ENCODE peak calls at places on chromosomes 1 and 21, in seven cellular contexts. W is sigmoid colon; H is thoracic aorta; N is naive thymus-derived CD4-positive, alpha-beta T cell; V is heart left ventricle; L is HepG2; P is CD4-positive, CD25-positive, alpha-beta regulatory T cell. E is an unnamed sample.

GRCh38 chr1:8412183-8412831 is 94.4 kb downstream of the SLC45A1 start:
- DNase-seq in W (peak; percentile 90), H (no peak), N (no peak), V (no peak), L (no peak), P (no peak), E (no peak)

GRCh38 chr1:27522860-27523665 is 33.1 kb upstream of the WASF2 start:
- DNase-seq in W (no peak), H (no peak), N (peak; percentile 66), V (no peak), L (peak; percentile 52), P (peak; percentile 46), E (no peak)

GRCh38 chr1:91732291-91732953 is 153.5 kb downstream of the TGFBR3 start:
- DNase-seq in W (peak; percentile 78), H (no peak), N (no peak), V (no peak), L (no peak), P (no peak), E (peak; percentile 8)

GRCh38 chr1:10788592-10789006 is 7.8 kb downstream of the CASZ1 start:
- DNase-seq in W (peak; percentile 82), H (no peak), N (no peak), V (peak; percentile 82), L (peak; percentile 33), P (no peak), E (no peak)

GRCh38 chr1:156808186-156809030 is 8.2 kb downstream of the SH2D2A start:
- DNase-seq in W (no peak), H (no peak), N (no peak), V (no peak), L (no peak), P (no peak), E (no peak)

GRCh38 chr1:5628416-5628815 is 363.8 kb downstream of the NPHP4 start:
- DNase-seq in W (no peak), H (no peak), N (no peak), V (no peak), L (no peak), P (no peak), E (no peak)

GRCh38 chr1:147651466-147651865 is 18.9 kb downstream of the ACP6 start:
- DNase-seq in W (no peak), H (no peak), N (no peak), V (no peak), L (no peak), P (no peak), E (no peak)

GRCh38 chr1:235307158-235308124 is 20.5 kb downstream of the ARID4B start:
- DNase-seq in W (no peak), H (no peak), N (no peak), V (no peak), L (no peak), P (no peak), E (no peak)

GRCh38 chr1:41795205-41795762 is 123.4 kb downstream of the HIVEP3 start:
- DNase-seq in W (no peak), H (no peak), N (no peak), V (no peak), L (no peak), P (no peak), E (no peak)

GRCh38 chr1:146034976-146035469 is 13.5 kb upstream of the HJV start:
- DNase-seq in W (no peak), H (no peak), N (no peak), V (no peak), L (peak; percentile 82), P (no peak), E (peak; percentile 48)

GRCh38 chr1:200029035-200029623 is 1.6 kb downstream of the NR5A2 start:
- DNase-seq in W (no peak), H (no peak), N (no peak), V (no peak), L (no peak), P (no peak), E (peak; percentile 81)

GRCh38 chr1:221291113-221291512 is 411.9 kb downstream of the HLX start:
- DNase-seq in W (no peak), H (no peak), N (no peak), V (no peak), L (no peak), P (no peak), E (no peak)

GRCh38 chr1:10737268-10737624 is 59.2 kb downstream of the CASZ1 start:
- DNase-seq in W (no peak), H (no peak), N (no peak), V (no peak), L (no peak), P (no peak), E (no peak)

GRCh38 chr1:104929280-104929679 is 1179.6 kb downstream of the AMY1C start:
- DNase-seq in W (no peak), H (no peak), N (no peak), V (no peak), L (no peak), P (no peak), E (no peak)

GRCh38 chr1:76006234-76006633 is 68.3 kb upstream of the ST6GALNAC3 start:
- DNase-seq in W (peak; percentile 66), H (no peak), N (no peak), V (no peak), L (no peak), P (no peak), E (no peak)

GRCh38 chr1:171379846-171380245 is 65.9 kb downstream of the FMO4 start:
- DNase-seq in W (no peak), H (no peak), N (no peak), V (no peak), L (no peak), P (no peak), E (no peak)

GRCh38 chr1:7177021-7177420 is 391.8 kb downstream of the CAMTA1 start:
- DNase-seq in W (no peak), H (no peak), N (no peak), V (no peak), L (no peak), P (no peak), E (no peak)

GRCh38 chr21:38938343-38938742 is 132.6 kb downstream of the ETS2 start:
- DNase-seq in W (no peak), H (no peak), N (peak; percentile 18), V (no peak), L (no peak), P (no peak), E (no peak)

GRCh38 chr21:41611966-41612606 is 104.1 kb upstream of the TMPRSS2 start:
- DNase-seq in W (peak; percentile 42), H (no peak), N (no peak), V (no peak), L (peak; percentile 28), P (no peak), E (peak; percentile 79)

GRCh38 chr1:10824821-10825540 is 28.5 kb upstream of the CASZ1 start:
- DNase-seq in W (no peak), H (no peak), N (no peak), V (no peak), L (no peak), P (no peak), E (no peak)

GRCh38 chr1:213131851-213132655 is 81.0 kb downstream of the RPS6KC1 start:
- DNase-seq in W (no peak), H (no peak), N (no peak), V (no peak), L (peak; percentile 18), P (no peak), E (no peak)

GRCh38 chr1:15304708-15305326 is 57.8 kb downstream of the FHAD1 start:
- DNase-seq in W (no peak), H (no peak), N (peak; percentile 30), V (peak; percentile 78), L (peak; percentile 55), P (peak; percentile 27), E (peak; percentile 69)

GRCh38 chr1:62271137-62271536 is 48.1 kb downstream of the KANK4 start:
- DNase-seq in W (no peak), H (no peak), N (no peak), V (no peak), L (no peak), P (no peak), E (no peak)

GRCh38 chr1:113935176-113935575 is 6.1 kb downstream of the HIPK1 start:
- DNase-seq in W (no peak), H (no peak), N (no peak), V (no peak), L (no peak), P (no peak), E (no peak)

GRCh38 chr1:63318255-63319068 is 3.9 kb upstream of the FOXD3 start:
- DNase-seq in W (no peak), H (no peak), N (no peak), V (no peak), L (no peak), P (no peak), E (no peak)

DNA sequence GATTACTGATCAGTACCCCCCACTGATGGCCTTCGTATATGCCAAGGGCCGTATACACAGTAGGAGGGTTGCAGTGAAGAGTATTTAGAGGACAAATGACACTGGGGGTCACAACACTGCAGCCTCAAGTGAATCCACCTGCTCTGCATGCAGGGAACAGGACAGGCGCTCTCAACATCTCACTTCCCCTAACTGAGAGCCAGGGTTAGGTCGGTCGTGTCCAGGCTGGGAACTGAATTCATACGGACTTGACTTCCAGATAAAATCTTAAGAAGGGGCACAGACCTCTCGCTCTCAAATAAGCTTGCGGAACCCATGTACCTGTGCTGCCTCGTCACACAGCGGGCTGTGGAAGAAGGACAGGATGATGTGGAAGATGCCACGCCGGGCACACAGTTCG is 22.8 kb downstream of the MRAP start:
- DNase-seq in W (no peak), H (no peak), N (no peak), V (no peak), L (no peak), P (no peak), E (no peak)
- H3K36me3 ChIP-seq in W (peaks cover 39% of the 10 kb centered on the region), H (peaks cover 89% of the 10 kb centered on the region), N (peaks cover 99% of the 10 kb centered on the region), V (peaks cover 100% of the 10 kb centered on the region), L (peaks cover 45% of the 10 kb centered on the region), P (peaks cover 87% of the 10 kb centered on the region), E (no peaks in the 10 kb centered on the region)

DNA sequence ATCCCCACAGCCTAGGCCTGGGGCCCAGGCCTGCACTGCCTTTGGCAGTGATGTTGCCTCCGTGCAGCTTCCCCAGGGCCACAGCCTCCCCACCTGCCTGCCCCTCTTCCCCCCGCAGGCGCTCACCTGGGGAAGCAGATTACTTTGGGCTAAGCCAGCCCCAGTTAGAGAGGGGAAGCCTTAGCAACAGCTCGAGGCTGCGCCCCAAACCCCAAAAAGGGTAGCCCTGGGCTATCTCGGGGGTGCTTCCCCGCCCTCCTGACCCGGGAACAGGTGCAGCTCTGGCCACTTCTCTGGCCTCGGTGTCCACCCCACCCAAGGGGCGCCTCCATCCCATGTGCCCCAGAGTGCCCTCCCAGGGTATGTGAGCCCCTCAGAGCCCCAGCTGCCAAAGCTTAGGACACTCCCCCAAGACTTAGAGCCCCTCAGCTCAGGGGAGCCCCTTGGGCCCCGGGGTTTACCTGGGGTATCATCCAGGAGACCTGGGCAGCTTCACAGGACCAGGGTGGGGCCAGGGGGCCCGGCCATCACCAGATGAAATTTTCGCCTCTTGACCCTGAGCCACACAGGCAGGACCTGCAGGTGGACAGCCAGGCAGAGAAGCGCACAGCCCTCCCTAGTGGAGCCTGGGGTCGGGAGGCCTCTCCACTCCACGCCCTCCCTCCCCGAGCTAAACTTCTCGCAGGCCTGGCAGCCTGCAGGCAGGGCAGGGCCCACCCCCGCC is 3.3 kb upstream of the TTC34 start:
- DNase-seq in W (peak; percentile 52), H (no peak), N (no peak), V (peak; percentile 47), L (no peak), P (no peak), E (no peak)
- H3K9me3 ChIP-seq in W (no peaks in the 10 kb centered on the region), H (no peaks in the 10 kb centered on the region), N (no peaks in the 10 kb centered on the region), V (no peaks in the 10 kb centered on the region), L (no peaks in the 10 kb centered on the region), P (no peaks in the 10 kb centered on the region), E (no peaks in the 10 kb centered on the region)

GRCh38 chr1:23617019-23617418 is 57.7 kb upstream of the ID3 start:
- DNase-seq in W (no peak), H (no peak), N (no peak), V (no peak), L (no peak), P (no peak), E (no peak)
- H3K4me1 ChIP-seq in W (no peaks in the 10 kb centered on the region), H (no peaks in the 10 kb centered on the region), N (peaks cover 70% of the 10 kb centered on the region), V (no peaks in the 10 kb centered on the region), L (peaks cover 9% of the 10 kb centered on the region), P (peaks cover 97% of the 10 kb centered on the region), E (no peaks in the 10 kb centered on the region)

GRCh38 chr1:29200905-29201594 is 19.4 kb upstream of the SRSF4 start:
- DNase-seq in W (no peak), H (no peak), N (no peak), V (no peak), L (no peak), P (no peak), E (no peak)
- H3K36me3 ChIP-seq in W (peaks cover 9% of the 10 kb centered on the region), H (peaks cover 26% of the 10 kb centered on the region), N (peaks cover 47% of the 10 kb centered on the region), V (peaks cover 57% of the 10 kb centered on the region), L (peaks cover 23% of the 10 kb centered on the region), P (peaks cover 13% of the 10 kb centered on the region), E (no peaks in the 10 kb centered on the region)